ENCODE peak calls at places on chromosomes 4 and X, in ten cellular contexts. One of them, this sample, is unnamed.

GRCh38 chrX:21166302-21166982 is 207.8 kb upstream of the CNKSR2 start:
- DNase-seq in prostate gland: no peak
- DNase-seq in endothelial cell of umbilical vein: no peak
- DNase-seq in GM12891: no peak
- DNase-seq in A549: peak
- DNase-seq in Peyer's patch: no peak
- DNase-seq in tibial nerve: no peak
- DNase-seq in heart left ventricle: no peak
- DNase-seq in suprapubic skin: no peak
- DNase-seq in body of pancreas: no peak
- DNase-seq in this sample: no peak

GRCh38 chr4:6245246-6246169 is 24.1 kb upstream of the WFS1 start:
- DNase-seq in prostate gland: no peak
- DNase-seq in endothelial cell of umbilical vein: no peak
- DNase-seq in GM12891: no peak
- DNase-seq in A549: no peak
- DNase-seq in Peyer's patch: no peak
- DNase-seq in tibial nerve: no peak
- DNase-seq in heart left ventricle: no peak
- DNase-seq in suprapubic skin: no peak
- DNase-seq in body of pancreas: peak
- DNase-seq in this sample: no peak

GRCh38 chrX:17052210-17052609 is 105.8 kb downstream of the REPS2 start:
- DNase-seq in prostate gland: no peak
- DNase-seq in endothelial cell of umbilical vein: no peak
- DNase-seq in GM12891: no peak
- DNase-seq in A549: no peak
- DNase-seq in Peyer's patch: no peak
- DNase-seq in tibial nerve: no peak
- DNase-seq in heart left ventricle: no peak
- DNase-seq in suprapubic skin: no peak
- DNase-seq in body of pancreas: no peak
- DNase-seq in this sample: no peak

GRCh38 chr4:158590219-158590618 is 68.5 kb downstream of the RXFP1 start:
- DNase-seq in prostate gland: no peak
- DNase-seq in endothelial cell of umbilical vein: peak
- DNase-seq in GM12891: no peak
- DNase-seq in A549: no peak
- DNase-seq in Peyer's patch: no peak
- DNase-seq in tibial nerve: no peak
- DNase-seq in heart left ventricle: no peak
- DNase-seq in suprapubic skin: no peak
- DNase-seq in body of pancreas: no peak
- DNase-seq in this sample: no peak

GRCh38 chrX:154809939-154810665 is 4.8 kb upstream of the MPP1 start:
- DNase-seq in prostate gland: no peak
- DNase-seq in endothelial cell of umbilical vein: no peak
- DNase-seq in GM12891: no peak
- DNase-seq in A549: no peak
- DNase-seq in Peyer's patch: no peak
- DNase-seq in tibial nerve: no peak
- DNase-seq in heart left ventricle: no peak
- DNase-seq in suprapubic skin: no peak
- DNase-seq in body of pancreas: no peak
- DNase-seq in this sample: no peak

GRCh38 chr4:128657638-128658037 is 151.9 kb upstream of the JADE1 start:
- DNase-seq in prostate gland: no peak
- DNase-seq in endothelial cell of umbilical vein: no peak
- DNase-seq in GM12891: no peak
- DNase-seq in A549: no peak
- DNase-seq in Peyer's patch: no peak
- DNase-seq in tibial nerve: no peak
- DNase-seq in heart left ventricle: no peak
- DNase-seq in suprapubic skin: no peak
- DNase-seq in body of pancreas: no peak
- DNase-seq in this sample: no peak

GRCh38 chrX:104863466-104863865 is 297.5 kb downstream of the IL1RAPL2 start:
- DNase-seq in prostate gland: no peak
- DNase-seq in endothelial cell of umbilical vein: no peak
- DNase-seq in GM12891: no peak
- DNase-seq in A549: no peak
- DNase-seq in Peyer's patch: no peak
- DNase-seq in tibial nerve: no peak
- DNase-seq in heart left ventricle: no peak
- DNase-seq in suprapubic skin: no peak
- DNase-seq in body of pancreas: no peak
- DNase-seq in this sample: no peak

GRCh38 chr4:23932935-23933334 is 43.1 kb upstream of the PPARGC1A start:
- DNase-seq in prostate gland: no peak
- DNase-seq in endothelial cell of umbilical vein: no peak
- DNase-seq in GM12891: no peak
- DNase-seq in A549: no peak
- DNase-seq in Peyer's patch: no peak
- DNase-seq in tibial nerve: no peak
- DNase-seq in heart left ventricle: no peak
- DNase-seq in suprapubic skin: no peak
- DNase-seq in body of pancreas: no peak
- DNase-seq in this sample: no peak

GRCh38 chr4:7714738-7715137 is 224.9 kb downstream of the AFAP1 start:
- DNase-seq in prostate gland: no peak
- DNase-seq in endothelial cell of umbilical vein: no peak
- DNase-seq in GM12891: no peak
- DNase-seq in A549: no peak
- DNase-seq in Peyer's patch: no peak
- DNase-seq in tibial nerve: no peak
- DNase-seq in heart left ventricle: no peak
- DNase-seq in suprapubic skin: no peak
- DNase-seq in body of pancreas: no peak
- DNase-seq in this sample: no peak

GRCh38 chr4:176906693-176907092 is 114.0 kb upstream of the VEGFC start:
- DNase-seq in prostate gland: no peak
- DNase-seq in endothelial cell of umbilical vein: no peak
- DNase-seq in GM12891: no peak
- DNase-seq in A549: no peak
- DNase-seq in Peyer's patch: no peak
- DNase-seq in tibial nerve: no peak
- DNase-seq in heart left ventricle: no peak
- DNase-seq in suprapubic skin: no peak
- DNase-seq in body of pancreas: no peak
- DNase-seq in this sample: no peak

GRCh38 chrX:38052096-38052495 is 45.7 kb downstream of the SYTL5 start:
- DNase-seq in prostate gland: no peak
- DNase-seq in endothelial cell of umbilical vein: peak
- DNase-seq in GM12891: no peak
- DNase-seq in A549: no peak
- DNase-seq in Peyer's patch: no peak
- DNase-seq in tibial nerve: no peak
- DNase-seq in heart left ventricle: no peak
- DNase-seq in suprapubic skin: no peak
- DNase-seq in body of pancreas: no peak
- DNase-seq in this sample: peak

GRCh38 chr4:71113294-71113693 is 119.8 kb downstream of the DCK start:
- DNase-seq in prostate gland: no peak
- DNase-seq in endothelial cell of umbilical vein: no peak
- DNase-seq in GM12891: no peak
- DNase-seq in A549: no peak
- DNase-seq in Peyer's patch: peak
- DNase-seq in tibial nerve: no peak
- DNase-seq in heart left ventricle: no peak
- DNase-seq in suprapubic skin: no peak
- DNase-seq in body of pancreas: peak
- DNase-seq in this sample: peak

GRCh38 chr4:87053064-87053693 is 118.4 kb downstream of the AFF1 start:
- DNase-seq in prostate gland: no peak
- DNase-seq in endothelial cell of umbilical vein: no peak
- DNase-seq in GM12891: no peak
- DNase-seq in A549: no peak
- DNase-seq in Peyer's patch: no peak
- DNase-seq in tibial nerve: no peak
- DNase-seq in heart left ventricle: no peak
- DNase-seq in suprapubic skin: no peak
- DNase-seq in body of pancreas: no peak
- DNase-seq in this sample: no peak

GRCh38 chrX:118347131-118347530 is 1.2 kb downstream of the WDR44 start:
- DNase-seq in prostate gland: no peak
- DNase-seq in endothelial cell of umbilical vein: peak
- DNase-seq in GM12891: no peak
- DNase-seq in A549: no peak
- DNase-seq in Peyer's patch: no peak
- DNase-seq in tibial nerve: no peak
- DNase-seq in heart left ventricle: no peak
- DNase-seq in suprapubic skin: no peak
- DNase-seq in body of pancreas: no peak
- DNase-seq in this sample: peak

GRCh38 chr4:147975325-147975724 is 243.4 kb downstream of the ARHGAP10 start:
- DNase-seq in prostate gland: no peak
- DNase-seq in endothelial cell of umbilical vein: no peak
- DNase-seq in GM12891: no peak
- DNase-seq in A549: no peak
- DNase-seq in Peyer's patch: no peak
- DNase-seq in tibial nerve: no peak
- DNase-seq in heart left ventricle: no peak
- DNase-seq in suprapubic skin: no peak
- DNase-seq in body of pancreas: no peak
- DNase-seq in this sample: no peak

GRCh38 chr4:87521757-87522374 is 7.3 kb downstream of the SPARCL1 start:
- DNase-seq in prostate gland: peak
- DNase-seq in endothelial cell of umbilical vein: no peak
- DNase-seq in GM12891: no peak
- DNase-seq in A549: no peak
- DNase-seq in Peyer's patch: no peak
- DNase-seq in tibial nerve: no peak
- DNase-seq in heart left ventricle: no peak
- DNase-seq in suprapubic skin: no peak
- DNase-seq in body of pancreas: no peak
- DNase-seq in this sample: no peak

DNA sequence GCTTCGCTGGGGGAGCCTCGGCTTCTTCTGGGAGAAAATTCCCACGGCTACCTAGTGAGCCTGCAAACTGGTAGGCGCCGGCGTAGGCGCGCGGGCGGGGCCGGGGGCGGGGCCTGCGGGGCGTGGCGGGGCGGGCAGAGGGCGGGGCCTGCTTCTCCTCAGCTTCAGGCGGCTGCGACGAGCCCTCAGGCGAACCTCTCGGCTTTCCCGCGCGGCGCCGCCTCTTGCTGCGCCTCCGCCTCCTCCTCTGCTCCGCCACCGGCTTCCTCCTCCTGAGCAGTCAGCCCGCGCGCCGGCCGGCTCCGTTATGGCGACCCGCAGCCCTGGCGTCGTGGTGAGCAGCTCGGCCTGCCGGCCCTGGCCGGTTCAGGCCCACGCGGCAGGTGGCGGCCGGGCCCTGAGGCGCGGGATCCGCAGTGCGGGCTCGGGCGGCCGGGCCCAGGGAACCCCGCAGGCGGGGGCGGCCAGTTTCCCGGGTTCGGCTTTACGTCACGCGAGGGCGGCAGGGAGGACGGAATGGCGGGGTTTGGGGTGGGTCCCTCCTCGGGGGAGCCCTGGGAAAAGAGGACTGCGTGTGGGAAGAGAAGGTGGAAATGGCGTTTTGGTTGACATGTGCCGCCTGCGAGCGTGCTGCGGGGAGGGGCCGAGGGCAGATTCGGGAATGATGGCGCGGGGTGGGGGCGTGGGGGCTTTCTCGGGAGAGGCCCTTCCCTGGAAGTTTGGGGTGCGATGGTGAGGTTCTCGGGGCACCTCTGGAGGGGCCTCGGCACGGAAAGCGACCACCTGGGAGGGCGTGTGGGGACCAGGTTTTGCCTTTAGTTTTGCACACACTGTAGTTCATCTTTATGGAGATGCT is at the start of gene HPRT1:
- DNase-seq in prostate gland: peak
- DNase-seq in endothelial cell of umbilical vein: peak
- DNase-seq in GM12891: peak
- DNase-seq in A549: peak
- DNase-seq in Peyer's patch: peak
- DNase-seq in tibial nerve: peak
- DNase-seq in heart left ventricle: peak
- DNase-seq in suprapubic skin: peak
- DNase-seq in body of pancreas: peak
- DNase-seq in this sample: peak
- TF ChIP-seq POLR2A in prostate gland: peak
- TF ChIP-seq POLR2A in endothelial cell of umbilical vein: peak
- TF ChIP-seq POLR2A in GM12891: no peak
- TF ChIP-seq POLR2A in A549: peak
- TF ChIP-seq POLR2A in Peyer's patch: peak
- TF ChIP-seq POLR2A in tibial nerve: peak
- TF ChIP-seq POLR2A in heart left ventricle: peak
- TF ChIP-seq POLR2A in suprapubic skin: no peak
- TF ChIP-seq POLR2A in body of pancreas: peak
- TF ChIP-seq POLR2A in this sample: peak

GRCh38 chrX:150913511-150913910 is 15.0 kb upstream of the CD99L2 start:
- DNase-seq in prostate gland: no peak
- DNase-seq in endothelial cell of umbilical vein: no peak
- DNase-seq in GM12891: no peak
- DNase-seq in A549: no peak
- DNase-seq in Peyer's patch: no peak
- DNase-seq in tibial nerve: no peak
- DNase-seq in heart left ventricle: no peak
- DNase-seq in suprapubic skin: no peak
- DNase-seq in body of pancreas: no peak
- DNase-seq in this sample: no peak
- TF ChIP-seq POLR2A in prostate gland: no peak
- TF ChIP-seq POLR2A in endothelial cell of umbilical vein: no peak
- TF ChIP-seq POLR2A in GM12891: no peak
- TF ChIP-seq POLR2A in A549: no peak
- TF ChIP-seq POLR2A in Peyer's patch: no peak
- TF ChIP-seq POLR2A in tibial nerve: no peak
- TF ChIP-seq POLR2A in heart left ventricle: no peak
- TF ChIP-seq POLR2A in suprapubic skin: no peak
- TF ChIP-seq POLR2A in body of pancreas: no peak
- TF ChIP-seq POLR2A in this sample: no peak

DNA sequence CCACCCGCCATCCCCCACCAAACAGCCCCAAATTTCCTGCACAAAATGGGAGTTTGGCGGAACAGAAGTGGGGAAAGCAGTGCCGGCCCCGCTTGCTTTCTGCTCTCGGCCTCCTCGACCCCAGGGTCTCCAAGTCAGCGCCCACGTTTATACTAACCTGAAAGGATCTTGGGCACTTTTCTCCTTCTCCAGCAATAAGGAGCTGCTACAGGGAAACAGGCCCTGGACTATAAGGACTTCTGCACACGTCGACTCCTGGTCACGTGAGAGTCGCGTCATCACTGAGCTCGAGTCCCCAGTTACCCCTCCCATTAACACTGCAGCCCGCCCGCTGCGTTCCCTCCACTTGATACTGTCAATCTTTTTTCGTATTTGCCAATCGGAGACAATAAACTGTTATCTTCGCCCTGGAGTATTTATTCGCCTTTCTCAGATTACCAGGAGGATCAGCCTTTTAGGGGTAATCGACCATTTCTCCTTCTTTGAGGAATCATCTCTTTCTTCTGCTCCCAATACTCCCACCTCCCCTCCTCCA is at the start of gene TCEAL8:
- DNase-seq in prostate gland: peak
- DNase-seq in endothelial cell of umbilical vein: peak
- DNase-seq in GM12891: no peak
- DNase-seq in A549: peak
- DNase-seq in Peyer's patch: peak
- DNase-seq in tibial nerve: peak
- DNase-seq in heart left ventricle: peak
- DNase-seq in suprapubic skin: peak
- DNase-seq in body of pancreas: peak
- DNase-seq in this sample: peak
- TF ChIP-seq POLR2A in prostate gland: peak
- TF ChIP-seq POLR2A in endothelial cell of umbilical vein: peak
- TF ChIP-seq POLR2A in GM12891: no peak
- TF ChIP-seq POLR2A in A549: peak
- TF ChIP-seq POLR2A in Peyer's patch: no peak
- TF ChIP-seq POLR2A in tibial nerve: peak
- TF ChIP-seq POLR2A in heart left ventricle: peak
- TF ChIP-seq POLR2A in suprapubic skin: no peak
- TF ChIP-seq POLR2A in body of pancreas: peak
- TF ChIP-seq POLR2A in this sample: peak

GRCh38 chr4:169437299-169438047 is 166.7 kb upstream of the SH3RF1 start:
- DNase-seq in prostate gland: no peak
- DNase-seq in endothelial cell of umbilical vein: no peak
- DNase-seq in GM12891: no peak
- DNase-seq in A549: no peak
- DNase-seq in Peyer's patch: no peak
- DNase-seq in tibial nerve: no peak
- DNase-seq in heart left ventricle: no peak
- DNase-seq in suprapubic skin: no peak
- DNase-seq in body of pancreas: no peak
- DNase-seq in this sample: no peak
- TF ChIP-seq POLR2A in prostate gland: no peak
- TF ChIP-seq POLR2A in endothelial cell of umbilical vein: no peak
- TF ChIP-seq POLR2A in GM12891: no peak
- TF ChIP-seq POLR2A in A549: no peak
- TF ChIP-seq POLR2A in Peyer's patch: no peak
- TF ChIP-seq POLR2A in tibial nerve: no peak
- TF ChIP-seq POLR2A in heart left ventricle: no peak
- TF ChIP-seq POLR2A in suprapubic skin: no peak
- TF ChIP-seq POLR2A in body of pancreas: no peak
- TF ChIP-seq POLR2A in this sample: no peak

This sample was measured in erythroblast.